ENCODE peak calls at places on chromosomes 12 and 14, in seven cellular contexts. H is hepatocyte, U is GM23248, X is endothelial cell of umbilical vein, I is mesendoderm, Q is PC-9, P is PC-3. N is an unnamed sample.

GRCh38 chr14:105495101-105495989 is 4.3 kb downstream of the TEDC1 start:
- DNase-seq in X (no peak), U (no peak), H (peak; percentile 8), I (no peak), P (no peak), Q (no peak), N (peak; percentile 4)

GRCh38 chr12:64608901-64609542 is 1.3 kb upstream of the RASSF3 start:
- DNase-seq in Q (peak; percentile 40), P (peak; percentile 86), H (peak; percentile 68), I (peak; percentile 80), X (peak; percentile 80), U (peak; percentile 68), N (no peak)

GRCh38 chr12:123559468-123559867 is 24.9 kb upstream of the TMED2 start:
- DNase-seq in P (no peak), H (no peak), I (no peak), U (no peak), X (no peak), Q (no peak), N (no peak)

GRCh38 chr14:89296281-89296745 is 120.7 kb downstream of the FOXN3 start:
- DNase-seq in X (no peak), H (no peak), Q (no peak), U (no peak), I (peak; percentile 49), P (no peak), N (no peak)

GRCh38 chr12:3222935-3223334 is 145.8 kb downstream of the TSPAN9 start:
- DNase-seq in U (no peak), I (no peak), X (no peak), P (no peak), Q (no peak), H (no peak), N (no peak)

GRCh38 chr12:127284021-127284420 is 982.9 kb upstream of the TMEM132C start:
- DNase-seq in U (no peak), Q (no peak), X (no peak), H (no peak), I (no peak), P (no peak), N (no peak)

GRCh38 chr14:24439830-24440605 is 2.6 kb downstream of the SDR39U1 start:
- DNase-seq in U (no peak), X (no peak), I (no peak), H (no peak), Q (no peak), P (no peak), N (no peak)

GRCh38 chr14:104741108-104741802 is 11.7 kb upstream of the SIVA1 start:
- DNase-seq in I (no peak), P (no peak), Q (no peak), X (no peak), U (no peak), H (no peak), N (no peak)

GRCh38 chr12:22130671-22131070 is 84.7 kb downstream of the CMAS start:
- DNase-seq in Q (no peak), P (no peak), U (no peak), X (no peak), I (peak; percentile 11), H (no peak), N (no peak)

GRCh38 chr12:69330475-69331473 is 17.4 kb upstream of the LYZ start:
- DNase-seq in P (peak; percentile 38), U (peak; percentile 28), I (peak; percentile 64), H (peak; percentile 73), X (peak; percentile 22), Q (peak; percentile 11), N (peak; percentile 55)

GRCh38 chr12:132533584-132533958 is 43.6 kb downstream of the FBRSL1 start:
- DNase-seq in U (no peak), I (no peak), P (no peak), X (no peak), Q (no peak), H (no peak), N (no peak)

DNA sequence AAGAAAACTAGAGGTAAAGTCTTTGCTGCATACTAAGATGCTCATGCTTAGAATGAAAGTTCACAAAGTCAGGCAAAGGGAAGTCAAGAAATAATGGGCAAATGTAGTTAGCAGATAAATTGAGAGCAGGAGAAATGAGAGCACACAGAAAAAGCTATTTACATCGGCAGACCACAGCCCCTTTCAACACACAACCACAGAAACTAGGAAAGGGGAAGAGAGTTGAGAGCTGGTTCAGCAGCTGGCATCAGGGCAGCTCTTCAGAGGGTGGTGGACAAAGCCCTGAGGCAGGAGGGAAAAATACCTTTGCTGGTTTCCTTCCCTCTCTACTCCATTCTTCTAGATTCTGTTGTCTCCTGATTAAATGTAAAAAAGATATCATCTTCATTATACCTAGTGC is 95.4 kb upstream of the ANO4 start:
- DNase-seq in I (no peak), P (no peak), X (no peak), H (no peak), Q (no peak), U (no peak), N (no peak)
- H3K4me2 ChIP-seq in I (no peak overlapping the region), P (no peak overlapping the region), X (no peak overlapping the region), H (no peak overlapping the region), Q (no peak overlapping the region), U (no peak overlapping the region), N (no peak overlapping the region)

GRCh38 chr14:95222870-95223398 is 65.6 kb upstream of the DICER1 start:
- DNase-seq in U (peak; percentile 47), P (no peak), H (peak; percentile 62), I (no peak), Q (no peak), X (no peak), N (no peak)
- H3K27ac ChIP-seq in U (no peak overlapping the region), P (no peak overlapping the region), H (peak overlapping the region; percentile 37), I (no peak overlapping the region), Q (no peak overlapping the region), X (no peak overlapping the region), N (no peak overlapping the region)

GRCh38 chr12:102927220-102927619 is 10.2 kb upstream of the PAH start:
- DNase-seq in U (no peak), H (no peak), P (no peak), X (no peak), Q (no peak), I (no peak), N (no peak)
- H3K4me2 ChIP-seq in U (no peak overlapping the region), H (no peak overlapping the region), P (no peak overlapping the region), X (no peak overlapping the region), Q (no peak overlapping the region), I (no peak overlapping the region), N (no peak overlapping the region)

GRCh38 chr12:113295846-113296556 is 38.9 kb downstream of the SLC8B1 start:
- DNase-seq in H (no peak), P (no peak), X (no peak), I (no peak), U (no peak), Q (no peak), N (no peak)
- H3K27ac ChIP-seq in H (no peak overlapping the region), P (no peak overlapping the region), X (no peak overlapping the region), I (no peak overlapping the region), U (no peak overlapping the region), Q (no peak overlapping the region), N (no peak overlapping the region)

DNA sequence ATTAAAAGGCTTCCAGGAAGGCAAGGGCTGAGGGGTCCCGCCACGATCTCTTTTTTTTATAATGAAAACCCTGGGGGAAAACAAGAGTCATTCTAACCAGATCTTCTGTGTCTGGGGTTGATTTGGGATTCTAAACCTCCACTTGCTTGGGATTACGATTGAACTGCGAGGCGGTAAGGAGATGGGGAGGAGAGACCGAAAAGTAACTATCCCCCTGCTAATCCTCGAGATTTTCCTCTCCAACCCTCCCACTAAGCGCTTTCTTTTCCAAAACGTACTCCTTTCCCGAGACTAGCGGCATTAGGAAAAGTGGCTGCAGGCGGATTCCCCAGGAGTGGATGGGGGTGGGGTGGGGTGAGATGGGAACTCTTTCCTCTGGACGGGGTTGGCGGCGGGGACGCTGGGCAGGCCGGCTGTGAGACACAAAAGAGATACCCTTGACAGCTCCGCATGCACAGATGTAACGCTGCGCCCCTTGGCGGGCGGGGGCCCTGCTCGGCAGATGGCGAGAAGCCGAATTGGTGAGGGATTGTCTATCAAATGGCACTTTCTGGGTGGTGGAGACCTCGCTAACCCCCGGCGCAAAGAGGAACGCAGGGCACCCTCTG is 830 bp upstream of the SRRM4 start:
- DNase-seq in I (peak; percentile 51), Q (no peak), X (no peak), U (no peak), H (no peak), P (no peak), N (no peak)
- H3K4me2 ChIP-seq in I (peak overlapping the region; percentile 73), Q (no peak overlapping the region), X (no peak overlapping the region), U (no peak overlapping the region), H (no peak overlapping the region), P (no peak overlapping the region), N (no peak overlapping the region)

GRCh38 chr14:55104051-55104954 is 24.7 kb upstream of the LGALS3 start:
- DNase-seq in U (no peak), X (no peak), Q (no peak), I (peak; percentile 65), H (no peak), P (no peak), N (no peak)

GRCh38 chr14:55103005-55103640 is 25.9 kb upstream of the LGALS3 start:
- DNase-seq in I (peak; percentile 97), U (peak; percentile 97), X (peak; percentile 86), P (peak; percentile 100), H (peak; percentile 93), Q (peak; percentile 93), N (no peak)

GRCh38 chr14:55099741-55100140 is 29.3 kb upstream of the LGALS3 start:
- DNase-seq in X (no peak), P (no peak), U (peak; percentile 43), H (no peak), Q (no peak), I (no peak), N (no peak)

GRCh38 chr14:55102141-55102547 is 26.9 kb upstream of the LGALS3 start:
- DNase-seq in I (peak; percentile 81), Q (peak; percentile 89), P (peak; percentile 100), X (peak; percentile 98), U (peak; percentile 99), H (peak; percentile 70), N (no peak)

DNA sequence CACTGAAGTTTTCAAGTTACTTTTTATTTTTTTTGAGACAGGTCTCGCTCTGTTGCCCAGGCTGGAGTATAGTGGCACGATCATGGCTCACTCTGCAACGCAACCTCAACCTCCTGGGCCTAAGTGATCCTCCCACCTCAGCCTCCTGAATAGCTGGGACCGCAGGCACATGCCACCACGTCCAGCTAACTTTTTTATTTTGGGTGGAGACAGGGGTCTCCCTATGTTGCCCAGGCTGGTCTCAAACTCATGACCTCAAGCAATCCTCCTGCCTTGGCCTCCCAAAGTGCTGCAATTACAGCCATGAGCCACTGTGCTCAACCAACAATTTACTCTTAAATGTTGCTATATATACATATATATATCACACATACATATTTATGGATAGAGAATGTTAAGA is 27.4 kb upstream of the LGALS3 start:
- DNase-seq in P (no peak), U (no peak), H (no peak), I (no peak), X (no peak), Q (no peak), N (no peak)
- H3K27ac ChIP-seq in P (peak overlapping the region; percentile 89), U (peak overlapping the region; percentile 100), H (peak overlapping the region; percentile 96), I (no peak overlapping the region), X (peak overlapping the region; percentile 98), Q (peak overlapping the region; percentile 99), N (no peak overlapping the region)

DNA sequence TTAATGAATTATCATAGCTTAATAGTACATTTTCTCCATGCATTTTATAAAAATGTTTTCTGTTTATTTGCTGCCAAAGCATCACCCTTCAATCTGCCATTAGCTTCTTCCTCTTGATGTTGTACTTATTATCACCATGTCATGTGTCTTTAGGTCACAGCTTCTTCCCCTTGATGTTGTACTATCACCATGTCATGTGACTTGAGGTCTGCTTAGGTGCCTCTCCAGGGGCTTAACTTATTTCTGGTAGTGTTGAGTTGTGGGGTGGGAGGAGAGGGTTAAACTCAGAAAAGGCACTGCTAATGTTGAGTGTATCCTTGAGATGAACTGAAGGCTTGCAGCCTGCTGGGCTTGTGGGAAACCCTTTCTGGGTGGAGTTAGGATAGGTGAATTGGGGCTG is 87.8 kb downstream of the DAAM1 start:
- DNase-seq in Q (no peak), P (no peak), X (no peak), I (no peak), U (no peak), H (no peak), N (no peak)
- H3K4me2 ChIP-seq in Q (peak overlapping the region; percentile 30), P (peak overlapping the region; percentile 56), X (peak overlapping the region; percentile 32), I (no peak overlapping the region), U (no peak overlapping the region), H (no peak overlapping the region), N (no peak overlapping the region)

GRCh38 chr14:64935508-64935907 is 7.0 kb downstream of the GPX2 start:
- DNase-seq in I (no peak), U (no peak), X (no peak), Q (no peak), P (no peak), H (no peak), N (no peak)
- H3K27ac ChIP-seq in I (no peak overlapping the region), U (no peak overlapping the region), X (no peak overlapping the region), Q (no peak overlapping the region), P (no peak overlapping the region), H (no peak overlapping the region), N (no peak overlapping the region)

N was measured in DND-41.